ENCODE peak calls at places on chromosomes 3 and 15, in four cellular contexts. One of them, this sample, is unnamed.
A peak's percentile ranks its signal among the peaks of the same experiment; 100 is the strongest.

GRCh38 chr3:57206423-57206822 is 6.6 kb upstream of the HESX1 start:
- DNase-seq in bronchial epithelial cell: no peak
- DNase-seq in AG04449: no peak
- DNase-seq in fibroblast of the aortic adventitia: no peak
- DNase-seq in this sample: no peak

GRCh38 chr3:1092061-1092460 is 763 bp upstream of the CNTN6 start:
- DNase-seq in AG04449: no peak
- DNase-seq in fibroblast of the aortic adventitia: no peak
- DNase-seq in bronchial epithelial cell: no peak
- DNase-seq in this sample: no peak

GRCh38 chr3:11508346-11509174 is 135.2 kb downstream of the VGLL4 start:
- DNase-seq in fibroblast of the aortic adventitia: no peak
- DNase-seq in AG04449: no peak
- DNase-seq in bronchial epithelial cell: no peak
- DNase-seq in this sample: no peak

GRCh38 chr3:24496529-24497482 is 2.2 kb upstream of the THRB start:
- DNase-seq in AG04449: no peak
- DNase-seq in bronchial epithelial cell: no peak
- DNase-seq in fibroblast of the aortic adventitia: peak; percentile 78
- DNase-seq in this sample: peak; percentile 29

GRCh38 chr3:100361897-100362296 is 27.3 kb downstream of the NIT2 start:
- DNase-seq in bronchial epithelial cell: no peak
- DNase-seq in fibroblast of the aortic adventitia: peak; percentile 20
- DNase-seq in AG04449: no peak
- DNase-seq in this sample: no peak

GRCh38 chr3:133578548-133579191 is 5.2 kb downstream of the CDV3 start:
- DNase-seq in bronchial epithelial cell: peak; percentile 57
- DNase-seq in AG04449: no peak
- DNase-seq in fibroblast of the aortic adventitia: peak; percentile 70
- DNase-seq in this sample: no peak

GRCh38 chr3:112761062-112761638 is 85.5 kb downstream of the CD200R1L start:
- DNase-seq in bronchial epithelial cell: peak; percentile 71
- DNase-seq in AG04449: no peak
- DNase-seq in fibroblast of the aortic adventitia: peak; percentile 69
- DNase-seq in this sample: no peak

GRCh38 chr3:168213920-168214319 is 118.2 kb upstream of the GOLIM4 start:
- DNase-seq in fibroblast of the aortic adventitia: no peak
- DNase-seq in AG04449: no peak
- DNase-seq in bronchial epithelial cell: no peak
- DNase-seq in this sample: no peak

GRCh38 chr3:171976526-171976925 is 62.9 kb upstream of the FNDC3B start:
- DNase-seq in AG04449: no peak
- DNase-seq in fibroblast of the aortic adventitia: peak; percentile 66
- DNase-seq in bronchial epithelial cell: no peak
- DNase-seq in this sample: no peak

GRCh38 chr3:197151562-197151961 is 121.9 kb upstream of the MELTF start:
- DNase-seq in fibroblast of the aortic adventitia: peak; percentile 70
- DNase-seq in AG04449: no peak
- DNase-seq in bronchial epithelial cell: peak; percentile 70
- DNase-seq in this sample: peak; percentile 52

GRCh38 chr3:39712413-39713048 is 96.9 kb upstream of the MYRIP start:
- DNase-seq in bronchial epithelial cell: no peak
- DNase-seq in fibroblast of the aortic adventitia: no peak
- DNase-seq in AG04449: no peak
- DNase-seq in this sample: no peak

GRCh38 chr3:32026583-32026982 is 45.0 kb downstream of the ZNF860 start:
- DNase-seq in AG04449: no peak
- DNase-seq in bronchial epithelial cell: no peak
- DNase-seq in fibroblast of the aortic adventitia: no peak
- DNase-seq in this sample: no peak

GRCh38 chr3:65995030-65995429 is 43.7 kb downstream of the MAGI1 start:
- DNase-seq in bronchial epithelial cell: peak; percentile 88
- DNase-seq in fibroblast of the aortic adventitia: peak; percentile 45
- DNase-seq in AG04449: no peak
- DNase-seq in this sample: peak; percentile 21

GRCh38 chr3:136070334-136070733 is 104.8 kb downstream of the PPP2R3A start:
- DNase-seq in fibroblast of the aortic adventitia: peak; percentile 69
- DNase-seq in bronchial epithelial cell: peak; percentile 78
- DNase-seq in AG04449: peak; percentile 50
- DNase-seq in this sample: no peak

GRCh38 chr3:166472015-166472414 is 634.8 kb upstream of the BCHE start:
- DNase-seq in AG04449: no peak
- DNase-seq in fibroblast of the aortic adventitia: no peak
- DNase-seq in bronchial epithelial cell: no peak
- DNase-seq in this sample: no peak

GRCh38 chr3:179797192-179797591 is 144.4 kb downstream of the USP13 start:
- DNase-seq in bronchial epithelial cell: no peak
- DNase-seq in fibroblast of the aortic adventitia: no peak
- DNase-seq in AG04449: no peak
- DNase-seq in this sample: no peak

GRCh38 chr3:97957617-97958311 is 14.5 kb downstream of the RIOX2 start:
- DNase-seq in AG04449: no peak
- DNase-seq in fibroblast of the aortic adventitia: no peak
- DNase-seq in bronchial epithelial cell: no peak
- DNase-seq in this sample: no peak

GRCh38 chr3:11185144-11185543 is 30.9 kb downstream of the HRH1 start:
- DNase-seq in fibroblast of the aortic adventitia: no peak
- DNase-seq in AG04449: no peak
- DNase-seq in bronchial epithelial cell: no peak
- DNase-seq in this sample: no peak

GRCh38 chr15:94526071-94526689 is 294.8 kb downstream of the MCTP2 start:
- DNase-seq in fibroblast of the aortic adventitia: no peak
- DNase-seq in AG04449: no peak
- DNase-seq in bronchial epithelial cell: peak; percentile 9
- DNase-seq in this sample: no peak
- TF ChIP-seq CTCF in fibroblast of the aortic adventitia: no peak
- TF ChIP-seq CTCF in AG04449: no peak
- TF ChIP-seq CTCF in bronchial epithelial cell: peak; percentile 53
- TF ChIP-seq CTCF in this sample: peak; percentile 8

GRCh38 chr15:69225355-69226027 is 65.1 kb downstream of the GLCE start:
- DNase-seq in AG04449: peak; percentile 10
- DNase-seq in fibroblast of the aortic adventitia: peak; percentile 70
- DNase-seq in bronchial epithelial cell: peak; percentile 57
- DNase-seq in this sample: peak; percentile 5
- TF ChIP-seq CTCF in AG04449: no peak
- TF ChIP-seq CTCF in fibroblast of the aortic adventitia: peak; percentile 35
- TF ChIP-seq CTCF in bronchial epithelial cell: no peak
- TF ChIP-seq CTCF in this sample: peak; percentile 37

GRCh38 chr3:89256395-89256794 is 149.0 kb downstream of the EPHA3 start:
- DNase-seq in AG04449: no peak
- DNase-seq in bronchial epithelial cell: no peak
- DNase-seq in fibroblast of the aortic adventitia: no peak
- DNase-seq in this sample: no peak

GRCh38 chr3:89261673-89262072 is 154.3 kb downstream of the EPHA3 start:
- DNase-seq in bronchial epithelial cell: no peak
- DNase-seq in AG04449: no peak
- DNase-seq in fibroblast of the aortic adventitia: no peak
- DNase-seq in this sample: no peak

GRCh38 chr3:89260721-89261120 is 153.3 kb downstream of the EPHA3 start:
- DNase-seq in AG04449: no peak
- DNase-seq in fibroblast of the aortic adventitia: no peak
- DNase-seq in bronchial epithelial cell: no peak
- DNase-seq in this sample: no peak

GRCh38 chr3:89252865-89253264 is 145.4 kb downstream of the EPHA3 start:
- DNase-seq in bronchial epithelial cell: no peak
- DNase-seq in fibroblast of the aortic adventitia: no peak
- DNase-seq in AG04449: no peak
- DNase-seq in this sample: no peak

GRCh38 chr3:89256882-89257281 is 149.5 kb downstream of the EPHA3 start:
- DNase-seq in fibroblast of the aortic adventitia: no peak
- DNase-seq in AG04449: no peak
- DNase-seq in bronchial epithelial cell: no peak
- DNase-seq in this sample: no peak
- TF ChIP-seq CTCF in fibroblast of the aortic adventitia: no peak
- TF ChIP-seq CTCF in AG04449: no peak
- TF ChIP-seq CTCF in bronchial epithelial cell: no peak
- TF ChIP-seq CTCF in this sample: no peak

GRCh38 chr3:58560771-58561311 is 16.4 kb downstream of the FAM107A start:
- DNase-seq in bronchial epithelial cell: peak; percentile 63
- DNase-seq in fibroblast of the aortic adventitia: peak; percentile 97
- DNase-seq in AG04449: peak; percentile 94
- DNase-seq in this sample: peak; percentile 98
- TF ChIP-seq CTCF in bronchial epithelial cell: no peak
- TF ChIP-seq CTCF in fibroblast of the aortic adventitia: peak; percentile 54
- TF ChIP-seq CTCF in AG04449: peak; percentile 65
- TF ChIP-seq CTCF in this sample: peak; percentile 77

GRCh38 chr3:73509812-73510211 is 114.9 kb downstream of the PDZRN3 start:
- DNase-seq in bronchial epithelial cell: no peak
- DNase-seq in fibroblast of the aortic adventitia: no peak
- DNase-seq in AG04449: no peak
- DNase-seq in this sample: no peak

GRCh38 chr3:73509066-73509465 is 115.7 kb downstream of the PDZRN3 start:
- DNase-seq in AG04449: no peak
- DNase-seq in fibroblast of the aortic adventitia: no peak
- DNase-seq in bronchial epithelial cell: no peak
- DNase-seq in this sample: no peak

GRCh38 chr3:73510784-73511183 is 114.0 kb downstream of the PDZRN3 start:
- DNase-seq in fibroblast of the aortic adventitia: no peak
- DNase-seq in AG04449: no peak
- DNase-seq in bronchial epithelial cell: no peak
- DNase-seq in this sample: no peak

GRCh38 chr3:73510298-73510697 is 114.4 kb downstream of the PDZRN3 start:
- DNase-seq in AG04449: no peak
- DNase-seq in fibroblast of the aortic adventitia: no peak
- DNase-seq in bronchial epithelial cell: no peak
- DNase-seq in this sample: no peak

DNA sequence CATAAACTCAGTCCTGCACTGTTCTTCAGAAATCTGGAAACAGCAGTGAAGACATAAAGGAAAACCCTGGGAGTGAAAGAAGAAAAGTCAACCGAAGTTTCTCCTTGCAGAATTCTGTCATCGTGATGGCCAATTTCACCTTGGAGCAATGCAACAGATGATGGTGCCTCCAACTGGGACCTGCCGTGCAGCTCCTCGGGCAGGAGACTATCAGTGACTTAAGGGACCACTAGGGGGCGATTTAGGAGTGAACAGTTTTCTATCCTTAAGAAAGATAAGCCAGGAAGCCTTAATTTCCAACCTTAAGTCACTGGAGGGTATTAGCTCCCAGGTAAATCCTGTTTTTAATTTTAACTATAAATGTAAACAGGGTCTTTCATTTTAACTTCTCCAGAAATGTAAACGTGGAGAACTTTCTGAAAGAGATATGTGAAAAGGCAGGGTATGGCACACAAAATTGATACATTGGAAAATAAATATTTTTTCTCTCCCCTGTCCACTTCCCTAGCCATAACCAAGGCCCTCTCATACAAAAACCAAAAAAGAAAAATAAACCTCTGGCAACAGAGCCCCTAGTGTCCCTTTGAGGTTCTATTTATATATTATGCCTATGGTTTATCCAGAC is 116.3 kb downstream of the PDZRN3 start:
- DNase-seq in AG04449: no peak
- DNase-seq in fibroblast of the aortic adventitia: peak; percentile 81
- DNase-seq in bronchial epithelial cell: peak; percentile 55
- DNase-seq in this sample: no peak
- TF ChIP-seq CTCF in AG04449: peak; percentile 71
- TF ChIP-seq CTCF in fibroblast of the aortic adventitia: peak; percentile 80
- TF ChIP-seq CTCF in bronchial epithelial cell: peak; percentile 68
- TF ChIP-seq CTCF in this sample: peak; percentile 78

GRCh38 chr15:47496343-47497185 is 220.7 kb upstream of the SEMA6D start:
- DNase-seq in AG04449: no peak
- DNase-seq in fibroblast of the aortic adventitia: no peak
- DNase-seq in bronchial epithelial cell: no peak
- DNase-seq in this sample: no peak
- TF ChIP-seq CTCF in AG04449: no peak
- TF ChIP-seq CTCF in fibroblast of the aortic adventitia: peak; percentile 29
- TF ChIP-seq CTCF in bronchial epithelial cell: no peak
- TF ChIP-seq CTCF in this sample: no peak